ENCODE peak calls at places on chromosomes 3 and 15, in nine cellular contexts. One of them, this sample, is unnamed.

GRCh38 chr3:23108651-23109050 is 94.5 kb upstream of the UBE2E2 start:
- DNase-seq in A549: no peak
- DNase-seq in naive thymus-derived CD8-positive, alpha-beta T cell: no peak
- DNase-seq in natural killer cell: no peak
- DNase-seq in NCI-H1105 treated with DMSO at 0.1 percent for 48 hours: no peak
- DNase-seq in C1 segment of cervical spinal cord: no peak
- DNase-seq in left cardiac atrium: no peak
- DNase-seq in SHP77: no peak
- DNase-seq in heart left ventricle: no peak
- DNase-seq in this sample: no peak

GRCh38 chr3:47405820-47406761 is 25.3 kb downstream of the PTPN23 start:
- DNase-seq in SHP77: no peak
- DNase-seq in natural killer cell: no peak
- DNase-seq in C1 segment of cervical spinal cord: peak; percentile 52
- DNase-seq in A549: no peak
- DNase-seq in heart left ventricle: no peak
- DNase-seq in NCI-H1105 treated with DMSO at 0.1 percent for 48 hours: no peak
- DNase-seq in naive thymus-derived CD8-positive, alpha-beta T cell: no peak
- DNase-seq in left cardiac atrium: no peak
- DNase-seq in this sample: peak; percentile 91

GRCh38 chr15:66483131-66483566 is 14.4 kb downstream of the SNAPC5 start:
- DNase-seq in naive thymus-derived CD8-positive, alpha-beta T cell: no peak
- DNase-seq in SHP77: no peak
- DNase-seq in C1 segment of cervical spinal cord: no peak
- DNase-seq in heart left ventricle: no peak
- DNase-seq in A549: no peak
- DNase-seq in NCI-H1105 treated with DMSO at 0.1 percent for 48 hours: peak; percentile 18
- DNase-seq in left cardiac atrium: no peak
- DNase-seq in natural killer cell: no peak
- DNase-seq in this sample: no peak

GRCh38 chr15:25789206-25789605 is 73.9 kb downstream of the ATP10A start:
- DNase-seq in left cardiac atrium: no peak
- DNase-seq in heart left ventricle: peak; percentile 50
- DNase-seq in natural killer cell: no peak
- DNase-seq in NCI-H1105 treated with DMSO at 0.1 percent for 48 hours: no peak
- DNase-seq in naive thymus-derived CD8-positive, alpha-beta T cell: no peak
- DNase-seq in SHP77: no peak
- DNase-seq in A549: no peak
- DNase-seq in C1 segment of cervical spinal cord: no peak
- DNase-seq in this sample: no peak

GRCh38 chr15:84915011-84915958 is 30.8 kb downstream of the SLC28A1 start:
- DNase-seq in left cardiac atrium: peak; percentile 85
- DNase-seq in natural killer cell: peak; percentile 31
- DNase-seq in A549: peak; percentile 93
- DNase-seq in C1 segment of cervical spinal cord: peak; percentile 11
- DNase-seq in heart left ventricle: peak; percentile 95
- DNase-seq in NCI-H1105 treated with DMSO at 0.1 percent for 48 hours: no peak
- DNase-seq in SHP77: peak; percentile 87
- DNase-seq in naive thymus-derived CD8-positive, alpha-beta T cell: no peak
- DNase-seq in this sample: peak; percentile 74

GRCh38 chr15:94526071-94526689 is 294.8 kb downstream of the MCTP2 start:
- DNase-seq in A549: peak; percentile 13
- DNase-seq in C1 segment of cervical spinal cord: no peak
- DNase-seq in natural killer cell: no peak
- DNase-seq in SHP77: no peak
- DNase-seq in heart left ventricle: no peak
- DNase-seq in NCI-H1105 treated with DMSO at 0.1 percent for 48 hours: no peak
- DNase-seq in naive thymus-derived CD8-positive, alpha-beta T cell: no peak
- DNase-seq in left cardiac atrium: no peak
- DNase-seq in this sample: no peak

GRCh38 chr3:188682316-188682715 is 489.5 kb upstream of the TPRG1 start:
- DNase-seq in SHP77: no peak
- DNase-seq in NCI-H1105 treated with DMSO at 0.1 percent for 48 hours: no peak
- DNase-seq in C1 segment of cervical spinal cord: no peak
- DNase-seq in left cardiac atrium: no peak
- DNase-seq in natural killer cell: no peak
- DNase-seq in heart left ventricle: no peak
- DNase-seq in naive thymus-derived CD8-positive, alpha-beta T cell: no peak
- DNase-seq in A549: no peak
- DNase-seq in this sample: no peak

GRCh38 chr15:73319460-73320245 is 49.1 kb downstream of the HCN4 start:
- DNase-seq in SHP77: no peak
- DNase-seq in NCI-H1105 treated with DMSO at 0.1 percent for 48 hours: no peak
- DNase-seq in left cardiac atrium: no peak
- DNase-seq in naive thymus-derived CD8-positive, alpha-beta T cell: no peak
- DNase-seq in heart left ventricle: no peak
- DNase-seq in A549: no peak
- DNase-seq in C1 segment of cervical spinal cord: no peak
- DNase-seq in natural killer cell: no peak
- DNase-seq in this sample: no peak

GRCh38 chr15:86872782-86873181 is 793.1 kb downstream of the AGBL1 start:
- DNase-seq in C1 segment of cervical spinal cord: no peak
- DNase-seq in NCI-H1105 treated with DMSO at 0.1 percent for 48 hours: no peak
- DNase-seq in natural killer cell: no peak
- DNase-seq in left cardiac atrium: no peak
- DNase-seq in naive thymus-derived CD8-positive, alpha-beta T cell: no peak
- DNase-seq in heart left ventricle: no peak
- DNase-seq in SHP77: no peak
- DNase-seq in A549: no peak
- DNase-seq in this sample: no peak

GRCh38 chr3:41863024-41863423 is 98.9 kb downstream of the ULK4 start:
- DNase-seq in NCI-H1105 treated with DMSO at 0.1 percent for 48 hours: no peak
- DNase-seq in C1 segment of cervical spinal cord: no peak
- DNase-seq in naive thymus-derived CD8-positive, alpha-beta T cell: no peak
- DNase-seq in SHP77: peak; percentile 3
- DNase-seq in A549: peak; percentile 11
- DNase-seq in left cardiac atrium: no peak
- DNase-seq in natural killer cell: no peak
- DNase-seq in heart left ventricle: no peak
- DNase-seq in this sample: peak; percentile 21

GRCh38 chr15:57445872-57446271 is 69.6 kb downstream of the CGNL1 start:
- DNase-seq in naive thymus-derived CD8-positive, alpha-beta T cell: no peak
- DNase-seq in left cardiac atrium: no peak
- DNase-seq in C1 segment of cervical spinal cord: no peak
- DNase-seq in heart left ventricle: no peak
- DNase-seq in SHP77: no peak
- DNase-seq in A549: peak; percentile 37
- DNase-seq in NCI-H1105 treated with DMSO at 0.1 percent for 48 hours: no peak
- DNase-seq in natural killer cell: no peak
- DNase-seq in this sample: no peak

GRCh38 chr15:66503780-66504562 is 684 bp downstream of the RPL4 start:
- DNase-seq in naive thymus-derived CD8-positive, alpha-beta T cell: no peak
- DNase-seq in natural killer cell: no peak
- DNase-seq in C1 segment of cervical spinal cord: no peak
- DNase-seq in A549: no peak
- DNase-seq in left cardiac atrium: no peak
- DNase-seq in SHP77: no peak
- DNase-seq in heart left ventricle: no peak
- DNase-seq in NCI-H1105 treated with DMSO at 0.1 percent for 48 hours: no peak
- DNase-seq in this sample: no peak

GRCh38 chr3:164687211-164687610 is 391.1 kb downstream of the SI start:
- DNase-seq in C1 segment of cervical spinal cord: no peak
- DNase-seq in NCI-H1105 treated with DMSO at 0.1 percent for 48 hours: no peak
- DNase-seq in natural killer cell: no peak
- DNase-seq in A549: no peak
- DNase-seq in SHP77: no peak
- DNase-seq in left cardiac atrium: no peak
- DNase-seq in heart left ventricle: no peak
- DNase-seq in naive thymus-derived CD8-positive, alpha-beta T cell: no peak
- DNase-seq in this sample: no peak

GRCh38 chr3:179613807-179614206 is 9.2 kb downstream of the NDUFB5 start:
- DNase-seq in left cardiac atrium: no peak
- DNase-seq in SHP77: no peak
- DNase-seq in A549: no peak
- DNase-seq in C1 segment of cervical spinal cord: no peak
- DNase-seq in NCI-H1105 treated with DMSO at 0.1 percent for 48 hours: no peak
- DNase-seq in heart left ventricle: no peak
- DNase-seq in natural killer cell: no peak
- DNase-seq in naive thymus-derived CD8-positive, alpha-beta T cell: no peak
- DNase-seq in this sample: no peak

GRCh38 chr15:69880616-69881309 is 217.0 kb downstream of the TLE3 start:
- DNase-seq in naive thymus-derived CD8-positive, alpha-beta T cell: no peak
- DNase-seq in heart left ventricle: no peak
- DNase-seq in C1 segment of cervical spinal cord: no peak
- DNase-seq in left cardiac atrium: no peak
- DNase-seq in NCI-H1105 treated with DMSO at 0.1 percent for 48 hours: no peak
- DNase-seq in A549: no peak
- DNase-seq in SHP77: no peak
- DNase-seq in natural killer cell: no peak
- DNase-seq in this sample: no peak

GRCh38 chr15:39000008-39000734 is 435.6 kb upstream of the RASGRP1 start:
- DNase-seq in A549: no peak
- DNase-seq in natural killer cell: no peak
- DNase-seq in SHP77: no peak
- DNase-seq in NCI-H1105 treated with DMSO at 0.1 percent for 48 hours: no peak
- DNase-seq in heart left ventricle: no peak
- DNase-seq in C1 segment of cervical spinal cord: no peak
- DNase-seq in left cardiac atrium: peak; percentile 26
- DNase-seq in naive thymus-derived CD8-positive, alpha-beta T cell: no peak
- DNase-seq in this sample: no peak

GRCh38 chr3:185332026-185332735 is 30.8 kb upstream of the MAP3K13 start:
- DNase-seq in SHP77: no peak
- DNase-seq in A549: peak; percentile 80
- DNase-seq in naive thymus-derived CD8-positive, alpha-beta T cell: no peak
- DNase-seq in natural killer cell: no peak
- DNase-seq in left cardiac atrium: no peak
- DNase-seq in heart left ventricle: no peak
- DNase-seq in NCI-H1105 treated with DMSO at 0.1 percent for 48 hours: peak; percentile 96
- DNase-seq in C1 segment of cervical spinal cord: no peak
- DNase-seq in this sample: no peak

GRCh38 chr3:60048447-60048848 is 998.6 kb upstream of the CFAP20DC start:
- DNase-seq in heart left ventricle: no peak
- DNase-seq in SHP77: no peak
- DNase-seq in naive thymus-derived CD8-positive, alpha-beta T cell: peak; percentile 18
- DNase-seq in NCI-H1105 treated with DMSO at 0.1 percent for 48 hours: no peak
- DNase-seq in A549: no peak
- DNase-seq in left cardiac atrium: no peak
- DNase-seq in C1 segment of cervical spinal cord: no peak
- DNase-seq in natural killer cell: no peak
- DNase-seq in this sample: no peak

GRCh38 chr3:88991496-88991895 is 115.9 kb upstream of the EPHA3 start:
- DNase-seq in naive thymus-derived CD8-positive, alpha-beta T cell: no peak
- DNase-seq in A549: no peak
- DNase-seq in heart left ventricle: no peak
- DNase-seq in natural killer cell: no peak
- DNase-seq in C1 segment of cervical spinal cord: no peak
- DNase-seq in SHP77: no peak
- DNase-seq in NCI-H1105 treated with DMSO at 0.1 percent for 48 hours: no peak
- DNase-seq in left cardiac atrium: no peak
- DNase-seq in this sample: no peak

GRCh38 chr3:121718205-121718846 is 31.2 kb downstream of the GOLGB1 start:
- DNase-seq in C1 segment of cervical spinal cord: no peak
- DNase-seq in heart left ventricle: no peak
- DNase-seq in A549: no peak
- DNase-seq in left cardiac atrium: no peak
- DNase-seq in NCI-H1105 treated with DMSO at 0.1 percent for 48 hours: no peak
- DNase-seq in SHP77: no peak
- DNase-seq in naive thymus-derived CD8-positive, alpha-beta T cell: peak; percentile 0
- DNase-seq in natural killer cell: no peak
- DNase-seq in this sample: no peak

GRCh38 chr3:62605413-62606068 is 232.2 kb upstream of the FEZF2 start:
- DNase-seq in heart left ventricle: no peak
- DNase-seq in left cardiac atrium: no peak
- DNase-seq in NCI-H1105 treated with DMSO at 0.1 percent for 48 hours: no peak
- DNase-seq in SHP77: no peak
- DNase-seq in naive thymus-derived CD8-positive, alpha-beta T cell: no peak
- DNase-seq in C1 segment of cervical spinal cord: no peak
- DNase-seq in natural killer cell: no peak
- DNase-seq in A549: no peak
- DNase-seq in this sample: no peak

GRCh38 chr15:91113036-91113435 is 13.0 kb downstream of the SV2B start:
- DNase-seq in heart left ventricle: no peak
- DNase-seq in natural killer cell: no peak
- DNase-seq in C1 segment of cervical spinal cord: no peak
- DNase-seq in left cardiac atrium: no peak
- DNase-seq in naive thymus-derived CD8-positive, alpha-beta T cell: no peak
- DNase-seq in NCI-H1105 treated with DMSO at 0.1 percent for 48 hours: no peak
- DNase-seq in SHP77: no peak
- DNase-seq in A549: no peak
- DNase-seq in this sample: no peak

GRCh38 chr15:61906961-61907752 is 153.1 kb downstream of the VPS13C start:
- DNase-seq in C1 segment of cervical spinal cord: no peak
- DNase-seq in SHP77: no peak
- DNase-seq in heart left ventricle: no peak
- DNase-seq in left cardiac atrium: no peak
- DNase-seq in naive thymus-derived CD8-positive, alpha-beta T cell: no peak
- DNase-seq in NCI-H1105 treated with DMSO at 0.1 percent for 48 hours: no peak
- DNase-seq in A549: no peak
- DNase-seq in natural killer cell: no peak
- DNase-seq in this sample: no peak

GRCh38 chr15:68316061-68316804 is 38.7 kb downstream of the FEM1B start:
- DNase-seq in heart left ventricle: no peak
- DNase-seq in A549: peak; percentile 33
- DNase-seq in left cardiac atrium: no peak
- DNase-seq in SHP77: no peak
- DNase-seq in C1 segment of cervical spinal cord: no peak
- DNase-seq in natural killer cell: no peak
- DNase-seq in NCI-H1105 treated with DMSO at 0.1 percent for 48 hours: peak; percentile 2
- DNase-seq in naive thymus-derived CD8-positive, alpha-beta T cell: no peak
- DNase-seq in this sample: peak; percentile 31

This sample was measured in K562.